ENCODE peak calls at places on chromosomes 11 and 22, in four cellular contexts. X is RKO, V is psoas muscle, N is cerebellum. W is an unnamed sample.

GRCh38 chr22:19292262-19293230 is 1.0 kb upstream of the CLTCL1 start:
- DNase-seq in X (no peak), V (peak; percentile 74), N (no peak), W (no peak)

GRCh38 chr11:74072286-74072685 is 63.4 kb upstream of the UCP3 start:
- DNase-seq in X (no peak), V (no peak), N (no peak), W (no peak)

GRCh38 chr11:111586305-111586915 is 15.8 kb upstream of the SIK2 start:
- DNase-seq in X (peak; percentile 66), V (no peak), N (peak; percentile 63), W (peak; percentile 86)

GRCh38 chr22:25380141-25380747 is 160.8 kb downstream of the CRYBB2 start:
- DNase-seq in X (no peak), V (no peak), N (no peak), W (no peak)

GRCh38 chr22:36236338-36237319 is 2.7 kb downstream of the APOL2 start:
- DNase-seq in X (no peak), V (no peak), N (no peak), W (no peak)

GRCh38 chr11:100805509-100806199 is 118.6 kb downstream of the ARHGAP42 start:
- DNase-seq in X (peak; percentile 34), V (no peak), N (no peak), W (no peak)

GRCh38 chr22:31425331-31426050 is 26.1 kb downstream of the DRG1 start:
- DNase-seq in X (peak; percentile 34), V (no peak), N (no peak), W (no peak)

GRCh38 chr11:2461253-2462091 is 16.7 kb downstream of the KCNQ1 start:
- DNase-seq in X (no peak), V (no peak), N (no peak), W (no peak)

GRCh38 chr11:69908511-69909220 is 89.5 kb upstream of the FGF3 start:
- DNase-seq in X (no peak), V (no peak), N (no peak), W (no peak)

GRCh38 chr11:8934735-8935478 is 2.2 kb upstream of the C11orf16 start:
- DNase-seq in X (peak; percentile 57), V (no peak), N (no peak), W (no peak)

GRCh38 chr22:24542641-24543040 is 12.3 kb downstream of the GUCD1 start:
- DNase-seq in X (no peak), V (peak; percentile 60), N (no peak), W (no peak)

GRCh38 chr22:36398602-36399472 is 11.1 kb upstream of the MYH9 start:
- DNase-seq in X (peak; percentile 58), V (no peak), N (no peak), W (no peak)

GRCh38 chr11:128714121-128714520 is 20.2 kb downstream of the FLI1 start:
- DNase-seq in X (no peak), V (no peak), N (no peak), W (no peak)

GRCh38 chr11:75792127-75792731 is 22.8 kb upstream of the UVRAG start:
- DNase-seq in X (no peak), V (no peak), N (no peak), W (no peak)

GRCh38 chr22:22047266-22047665 is 64.7 kb upstream of the TOP3B start:
- DNase-seq in X (no peak), V (no peak), N (no peak), W (no peak)

GRCh38 chr22:45318558-45319318 is 9.0 kb downstream of the FAM118A start:
- DNase-seq in X (no peak), V (no peak), N (no peak), W (no peak)

GRCh38 chr22:27476729-27477128 is 324.8 kb downstream of the MN1 start:
- DNase-seq in X (peak; percentile 38), V (no peak), N (no peak), W (no peak)

GRCh38 chr11:23903044-23903704 is 593.7 kb upstream of the LUZP2 start:
- DNase-seq in X (peak; percentile 85), V (no peak), N (no peak), W (no peak)

GRCh38 chr11:35343033-35343598 is 76.2 kb downstream of the SLC1A2 start:
- DNase-seq in X (no peak), V (no peak), N (no peak), W (no peak)

GRCh38 chr22:49638788-49639187 is 188.9 kb downstream of the BRD1 start:
- DNase-seq in X (peak; percentile 15), V (no peak), N (peak; percentile 33), W (peak; percentile 23)

GRCh38 chr22:44033689-44034088 is 9.6 kb downstream of the PARVB start:
- DNase-seq in X (no peak), V (peak; percentile 40), N (no peak), W (no peak)

GRCh38 chr11:47858169-47858543 is 10.0 kb upstream of the NUP160 start:
- DNase-seq in X (no peak), V (no peak), N (no peak), W (no peak)

GRCh38 chr11:117657801-117658200 is 139.2 kb downstream of the DSCAML1 start:
- DNase-seq in X (no peak), V (no peak), N (peak; percentile 80), W (peak; percentile 94)

GRCh38 chr11:68163691-68164090 is 42.5 kb upstream of the CHKA start:
- DNase-seq in X (no peak), V (no peak), N (no peak), W (no peak)

GRCh38 chr11:82829101-82829500 is 71.1 kb downstream of the PRCP start:
- DNase-seq in X (no peak), V (no peak), N (no peak), W (no peak)

GRCh38 chr11:103488021-103488420 is 378.8 kb downstream of the DYNC2H1 start:
- DNase-seq in X (no peak), V (no peak), N (no peak), W (no peak)

GRCh38 chr11:134951305-134951700 is 539.3 kb upstream of the B3GAT1 start:
- DNase-seq in X (no peak), V (peak; percentile 42), N (no peak), W (no peak)

GRCh38 chr11:68449951-68450350 is 10.6 kb upstream of the PPP6R3 start:
- DNase-seq in X (no peak), V (no peak), N (no peak), W (no peak)